ENCODE peak calls at places on chromosome 20, in seven cellular contexts. One of them, this sample, is unnamed.
A peak's percentile ranks its signal among the peaks of the same experiment; 100 is the strongest.

GRCh38 chr20:53609501-53610445 is 16.1 kb upstream of the ZNF217 start:
- DNase-seq in HCT116: no peak
- DNase-seq in Calu3: no peak
- DNase-seq in hepatocyte: peak; percentile 24
- DNase-seq in astrocyte of the cerebellum: no peak
- DNase-seq in astrocyte of the spinal cord: peak; percentile 48
- DNase-seq in heart right ventricle: peak; percentile 42
- DNase-seq in this sample: no peak

GRCh38 chr20:2093200-2093781 is 8.3 kb upstream of the STK35 start:
- DNase-seq in HCT116: peak; percentile 46
- DNase-seq in Calu3: peak; percentile 42
- DNase-seq in hepatocyte: peak; percentile 39
- DNase-seq in astrocyte of the cerebellum: no peak
- DNase-seq in astrocyte of the spinal cord: no peak
- DNase-seq in heart right ventricle: no peak
- DNase-seq in this sample: peak; percentile 50

GRCh38 chr20:23362392-23363256 is 642 bp downstream of the GZF1 start:
- DNase-seq in HCT116: no peak
- DNase-seq in Calu3: no peak
- DNase-seq in hepatocyte: peak; percentile 65
- DNase-seq in astrocyte of the cerebellum: no peak
- DNase-seq in astrocyte of the spinal cord: peak; percentile 13
- DNase-seq in heart right ventricle: no peak
- DNase-seq in this sample: peak; percentile 46

GRCh38 chr20:49890651-49891361 is 24.5 kb downstream of the SPATA2 start:
- DNase-seq in HCT116: no peak
- DNase-seq in Calu3: no peak
- DNase-seq in hepatocyte: no peak
- DNase-seq in astrocyte of the cerebellum: no peak
- DNase-seq in astrocyte of the spinal cord: peak; percentile 27
- DNase-seq in heart right ventricle: no peak
- DNase-seq in this sample: no peak

GRCh38 chr20:1664911-1665310 is 7.3 kb upstream of the SIRPG start:
- DNase-seq in HCT116: no peak
- DNase-seq in Calu3: no peak
- DNase-seq in hepatocyte: no peak
- DNase-seq in astrocyte of the cerebellum: no peak
- DNase-seq in astrocyte of the spinal cord: no peak
- DNase-seq in heart right ventricle: no peak
- DNase-seq in this sample: no peak

GRCh38 chr20:31476648-31477220 is 1.6 kb downstream of the REM1 start:
- DNase-seq in HCT116: no peak
- DNase-seq in Calu3: no peak
- DNase-seq in hepatocyte: no peak
- DNase-seq in astrocyte of the cerebellum: no peak
- DNase-seq in astrocyte of the spinal cord: no peak
- DNase-seq in heart right ventricle: peak; percentile 32
- DNase-seq in this sample: no peak

GRCh38 chr20:46550441-46550840 is at the start of gene OCSTAMP:
- DNase-seq in HCT116: no peak
- DNase-seq in Calu3: no peak
- DNase-seq in hepatocyte: no peak
- DNase-seq in astrocyte of the cerebellum: no peak
- DNase-seq in astrocyte of the spinal cord: no peak
- DNase-seq in heart right ventricle: no peak
- DNase-seq in this sample: no peak

GRCh38 chr20:10047427-10047826 is 12.6 kb downstream of the ANKEF1 start:
- DNase-seq in HCT116: no peak
- DNase-seq in Calu3: peak; percentile 9
- DNase-seq in hepatocyte: no peak
- DNase-seq in astrocyte of the cerebellum: no peak
- DNase-seq in astrocyte of the spinal cord: no peak
- DNase-seq in heart right ventricle: no peak
- DNase-seq in this sample: peak; percentile 39

GRCh38 chr20:52031206-52031573 is 160.4 kb downstream of the ZFP64 start:
- DNase-seq in HCT116: no peak
- DNase-seq in Calu3: no peak
- DNase-seq in hepatocyte: no peak
- DNase-seq in astrocyte of the cerebellum: no peak
- DNase-seq in astrocyte of the spinal cord: peak; percentile 6
- DNase-seq in heart right ventricle: no peak
- DNase-seq in this sample: no peak

GRCh38 chr20:46694484-46694883 is 5.2 kb upstream of the TP53RK start:
- DNase-seq in HCT116: no peak
- DNase-seq in Calu3: peak; percentile 46
- DNase-seq in hepatocyte: no peak
- DNase-seq in astrocyte of the cerebellum: no peak
- DNase-seq in astrocyte of the spinal cord: peak; percentile 18
- DNase-seq in heart right ventricle: no peak
- DNase-seq in this sample: no peak

GRCh38 chr20:17612287-17612974 is 42.6 kb downstream of the DSTN start:
- DNase-seq in HCT116: no peak
- DNase-seq in Calu3: no peak
- DNase-seq in hepatocyte: no peak
- DNase-seq in astrocyte of the cerebellum: no peak
- DNase-seq in astrocyte of the spinal cord: peak; percentile 62
- DNase-seq in heart right ventricle: no peak
- DNase-seq in this sample: peak; percentile 39

DNA sequence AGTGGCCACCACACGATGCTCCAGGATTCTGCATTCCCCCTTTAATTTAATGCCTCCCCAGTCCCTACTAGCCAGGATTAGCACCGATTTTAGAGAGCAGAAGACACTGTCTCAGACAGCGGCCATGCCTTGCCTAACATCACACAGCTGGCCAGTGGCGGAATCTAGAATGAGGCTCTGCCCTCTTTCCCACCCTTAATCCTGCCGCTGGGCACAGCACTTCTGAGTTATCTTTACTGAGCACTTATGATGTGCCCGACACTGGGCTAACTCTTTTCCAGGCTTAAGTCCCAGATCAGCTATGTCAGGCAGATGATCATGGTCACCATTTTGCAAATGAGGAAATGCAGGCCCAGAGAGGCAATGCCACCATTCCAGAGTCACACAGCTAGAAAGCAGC is 5.6 kb upstream of the BPIFA2 start:
- DNase-seq in HCT116: no peak
- DNase-seq in Calu3: no peak
- DNase-seq in hepatocyte: no peak
- DNase-seq in astrocyte of the cerebellum: no peak
- DNase-seq in astrocyte of the spinal cord: no peak
- DNase-seq in heart right ventricle: no peak
- DNase-seq in this sample: no peak
- TF ChIP-seq CTCF in HCT116: no peak
- TF ChIP-seq CTCF in Calu3: no peak
- TF ChIP-seq CTCF in hepatocyte: no peak
- TF ChIP-seq CTCF in astrocyte of the cerebellum: no peak
- TF ChIP-seq CTCF in astrocyte of the spinal cord: no peak
- TF ChIP-seq CTCF in heart right ventricle: no peak
- TF ChIP-seq CTCF in this sample: no peak

GRCh38 chr20:57387945-57388351 is 3.2 kb upstream of the RBM38 start:
- DNase-seq in HCT116: no peak
- DNase-seq in Calu3: no peak
- DNase-seq in hepatocyte: no peak
- DNase-seq in astrocyte of the cerebellum: no peak
- DNase-seq in astrocyte of the spinal cord: no peak
- DNase-seq in heart right ventricle: no peak
- DNase-seq in this sample: no peak

GRCh38 chr20:57391439-57392129 is 388 bp downstream of the RBM38 start:
- DNase-seq in HCT116: no peak
- DNase-seq in Calu3: peak; percentile 19
- DNase-seq in hepatocyte: peak; percentile 66
- DNase-seq in astrocyte of the cerebellum: no peak
- DNase-seq in astrocyte of the spinal cord: no peak
- DNase-seq in heart right ventricle: no peak
- DNase-seq in this sample: no peak

GRCh38 chr20:57390604-57391438 is at the start of gene RBM38:
- DNase-seq in HCT116: peak; percentile 19
- DNase-seq in Calu3: peak; percentile 86
- DNase-seq in hepatocyte: peak; percentile 91
- DNase-seq in astrocyte of the cerebellum: no peak
- DNase-seq in astrocyte of the spinal cord: peak; percentile 39
- DNase-seq in heart right ventricle: peak; percentile 78
- DNase-seq in this sample: peak; percentile 56

GRCh38 chr20:57388953-57389694 is 2.1 kb upstream of the RBM38 start:
- DNase-seq in HCT116: peak; percentile 26
- DNase-seq in Calu3: peak; percentile 92
- DNase-seq in hepatocyte: peak; percentile 92
- DNase-seq in astrocyte of the cerebellum: no peak
- DNase-seq in astrocyte of the spinal cord: peak; percentile 60
- DNase-seq in heart right ventricle: peak; percentile 86
- DNase-seq in this sample: peak; percentile 56

DNA sequence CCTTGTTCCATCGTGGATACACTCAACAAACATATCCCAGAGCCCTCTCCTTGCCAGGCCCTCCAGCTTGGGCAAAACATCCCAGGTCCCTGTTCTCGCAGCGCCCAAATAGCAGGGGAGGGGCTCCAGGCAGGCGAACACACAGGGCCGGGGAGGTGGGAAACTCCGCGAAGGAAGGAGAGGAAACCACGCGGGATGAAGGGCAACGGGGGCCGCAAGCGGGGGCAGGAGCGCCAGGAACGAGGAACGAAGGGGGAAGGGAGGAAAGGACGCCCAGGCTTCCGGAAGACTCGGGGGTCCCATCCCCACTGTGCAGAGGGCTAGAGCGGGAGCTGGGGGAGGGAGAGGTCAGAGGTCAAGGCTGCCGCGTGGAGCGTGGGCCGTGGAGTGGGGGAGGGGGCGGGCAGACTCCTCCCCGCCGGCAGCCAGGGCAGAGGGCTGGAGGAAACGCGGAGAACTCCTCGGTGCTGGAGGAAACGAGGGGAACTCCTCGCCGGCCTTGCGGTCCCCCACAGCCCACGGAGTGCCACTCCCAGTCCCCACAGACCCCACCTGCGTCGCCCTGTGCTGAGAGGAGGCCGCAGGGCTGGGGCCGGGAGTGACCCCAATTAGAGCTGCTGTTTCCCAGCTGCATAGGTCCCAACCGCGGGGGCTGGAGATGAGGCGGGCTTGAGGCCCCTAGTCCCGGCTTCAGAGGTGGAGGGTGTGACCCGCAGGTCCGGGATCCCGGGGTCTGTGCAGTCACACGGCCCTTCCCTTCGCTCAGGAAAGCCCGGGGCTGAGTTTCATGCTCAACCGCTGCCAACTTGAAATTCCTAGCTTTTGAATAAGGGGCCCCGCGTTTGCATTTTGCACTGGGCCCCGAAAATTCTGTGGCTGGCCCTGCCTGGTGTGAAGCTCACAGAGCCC is 1.2 kb upstream of the RBM38 start:
- DNase-seq in HCT116: no peak
- DNase-seq in Calu3: no peak
- DNase-seq in hepatocyte: no peak
- DNase-seq in astrocyte of the cerebellum: no peak
- DNase-seq in astrocyte of the spinal cord: no peak
- DNase-seq in heart right ventricle: no peak
- DNase-seq in this sample: no peak
- TF ChIP-seq CTCF in HCT116: no peak
- TF ChIP-seq CTCF in Calu3: peak; percentile 7
- TF ChIP-seq CTCF in hepatocyte: no peak
- TF ChIP-seq CTCF in astrocyte of the cerebellum: no peak
- TF ChIP-seq CTCF in astrocyte of the spinal cord: no peak
- TF ChIP-seq CTCF in heart right ventricle: no peak
- TF ChIP-seq CTCF in this sample: no peak

DNA sequence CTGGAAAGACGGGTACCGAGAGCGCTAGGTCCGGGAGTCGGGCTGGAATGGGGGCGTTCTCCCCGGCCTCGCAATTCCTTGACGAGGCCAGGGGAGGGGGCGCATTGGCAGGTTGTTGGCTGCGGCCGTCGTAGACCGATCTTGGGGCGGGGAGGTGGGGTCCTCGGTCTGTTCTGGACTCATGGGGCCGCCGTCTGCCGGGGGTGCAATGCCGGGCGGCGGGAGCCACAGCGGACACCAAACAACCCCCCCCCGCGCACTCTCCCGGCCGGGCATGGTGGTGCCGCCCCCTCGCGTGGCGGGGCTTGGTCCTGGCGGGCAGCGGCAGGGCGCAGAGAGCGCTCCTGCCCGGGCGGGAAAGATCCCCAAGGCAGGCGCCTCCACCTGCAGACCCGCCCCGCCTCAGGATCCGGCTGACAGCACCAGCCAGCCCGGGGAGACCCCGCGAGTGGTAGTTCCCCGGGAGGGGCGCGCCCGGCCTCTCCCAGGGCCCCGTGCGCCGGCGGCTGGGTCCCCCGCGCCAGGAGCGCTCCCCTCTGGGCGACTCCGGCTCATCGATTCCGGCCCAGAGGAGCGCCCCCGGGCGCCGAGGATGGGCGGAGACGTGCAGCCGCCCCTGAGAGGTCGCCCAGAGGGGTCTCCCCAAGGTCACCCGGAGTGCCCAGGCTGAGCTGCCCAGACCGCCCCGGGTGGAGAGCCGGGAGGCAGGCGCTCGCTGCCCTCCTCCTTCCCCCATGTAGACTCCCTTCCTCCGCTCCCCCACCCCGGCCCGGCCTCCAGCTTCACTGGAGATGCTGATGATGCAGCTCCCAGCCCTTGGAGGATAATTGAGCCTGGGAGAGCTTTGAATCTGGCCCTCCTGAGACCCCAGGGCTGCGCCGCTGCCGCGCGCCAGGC is 709 bp downstream of the PPP1R16B start:
- DNase-seq in HCT116: no peak
- DNase-seq in Calu3: peak; percentile 51
- DNase-seq in hepatocyte: no peak
- DNase-seq in astrocyte of the cerebellum: no peak
- DNase-seq in astrocyte of the spinal cord: no peak
- DNase-seq in heart right ventricle: peak; percentile 28
- DNase-seq in this sample: no peak
- TF ChIP-seq CTCF in HCT116: no peak
- TF ChIP-seq CTCF in Calu3: no peak
- TF ChIP-seq CTCF in hepatocyte: no peak
- TF ChIP-seq CTCF in astrocyte of the cerebellum: no peak
- TF ChIP-seq CTCF in astrocyte of the spinal cord: no peak
- TF ChIP-seq CTCF in heart right ventricle: no peak
- TF ChIP-seq CTCF in this sample: peak; percentile 8

DNA sequence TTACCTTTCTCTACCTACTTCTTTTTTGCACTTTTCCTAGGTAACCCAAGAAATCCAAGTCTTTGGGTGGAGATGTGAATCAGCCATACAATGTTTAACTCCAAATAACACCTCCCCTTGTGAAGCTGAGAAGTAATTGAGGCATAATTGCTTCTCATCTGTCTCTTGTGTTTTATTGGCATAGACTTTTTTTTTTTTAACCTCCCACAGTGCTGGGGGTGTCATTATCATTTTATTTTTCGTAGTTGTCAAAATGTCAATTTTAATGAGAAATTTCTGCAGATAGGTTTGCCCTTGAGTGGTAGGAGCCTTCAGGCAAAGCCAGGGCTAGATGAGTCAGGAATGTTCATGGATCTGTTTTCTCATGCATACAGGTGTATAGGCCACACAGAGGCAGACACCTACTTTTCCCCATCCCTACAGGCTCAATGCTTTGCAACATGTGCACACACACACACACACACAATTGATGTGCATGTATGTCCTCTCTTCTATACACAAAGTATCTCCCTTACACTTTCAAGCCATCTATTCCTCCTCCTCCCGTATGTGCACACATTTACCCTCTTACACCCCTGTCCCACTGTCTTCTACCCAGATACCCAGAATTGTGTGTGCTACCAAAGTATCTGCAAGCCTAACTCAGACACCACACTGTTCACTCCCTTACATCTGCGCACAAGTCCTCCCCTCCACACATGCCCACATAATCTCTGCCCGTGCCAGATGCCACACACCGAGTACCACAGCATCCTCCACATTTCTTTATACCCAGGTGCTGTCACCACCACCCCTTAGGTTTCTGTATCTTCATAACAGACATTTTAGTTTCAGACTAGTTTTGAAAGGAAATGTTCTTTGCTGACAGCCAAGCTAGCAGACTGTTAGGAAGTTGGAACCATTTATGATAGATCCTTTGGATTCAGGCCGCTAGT is 22.0 kb downstream of the RALY start:
- DNase-seq in HCT116: no peak
- DNase-seq in Calu3: no peak
- DNase-seq in hepatocyte: no peak
- DNase-seq in astrocyte of the cerebellum: no peak
- DNase-seq in astrocyte of the spinal cord: no peak
- DNase-seq in heart right ventricle: no peak
- DNase-seq in this sample: no peak
- TF ChIP-seq CTCF in HCT116: no peak
- TF ChIP-seq CTCF in Calu3: no peak
- TF ChIP-seq CTCF in hepatocyte: no peak
- TF ChIP-seq CTCF in astrocyte of the cerebellum: no peak
- TF ChIP-seq CTCF in astrocyte of the spinal cord: no peak
- TF ChIP-seq CTCF in heart right ventricle: no peak
- TF ChIP-seq CTCF in this sample: no peak